ENCODE peak calls at places on chromosome 17, in ten cellular contexts. Z is colonic mucosa, C is breast epithelium, E is hepatocyte, S is heart left ventricle, J is psoas muscle, O is gastrocnemius medialis, P is GM23338, V is endothelial cell of umbilical vein, L is thoracic aorta. W is an unnamed sample.

GRCh38 chr17:51427259-51428255 is 167.2 kb downstream of the UTP18 start:
- DNase-seq in C (no peak), V (no peak), O (no peak), Z (no peak), S (no peak), P (no peak), J (no peak), E (no peak), L (no peak), W (no peak)

GRCh38 chr17:40304464-40304863 is 4.5 kb upstream of the RARA start:
- DNase-seq in O (no peak), E (no peak), V (no peak), P (no peak), L (no peak), C (no peak), J (no peak), S (no peak), Z (no peak), W (no peak)

GRCh38 chr17:65495255-65496060 is 66.0 kb downstream of the AXIN2 start:
- DNase-seq in Z (peak; percentile 31), J (no peak), E (peak; percentile 42), V (no peak), S (no peak), O (no peak), L (no peak), P (peak; percentile 91), C (no peak), W (no peak)

GRCh38 chr17:66633322-66633965 is 201.5 kb upstream of the CACNG5 start:
- DNase-seq in L (no peak), C (no peak), Z (no peak), E (no peak), O (no peak), J (no peak), P (no peak), S (no peak), V (no peak), W (no peak)

GRCh38 chr17:16342979-16343378 is 10.3 kb downstream of the CENPV start:
- DNase-seq in P (no peak), S (no peak), V (peak; percentile 58), Z (no peak), L (no peak), C (no peak), J (peak; percentile 58), O (peak; percentile 79), E (no peak), W (peak; percentile 62)

GRCh38 chr17:50944054-50944901 is 78.1 kb upstream of the TOB1 start:
- DNase-seq in O (peak; percentile 88), S (peak; percentile 92), J (peak; percentile 88), C (peak; percentile 96), E (peak; percentile 91), P (peak; percentile 74), V (peak; percentile 24), Z (peak; percentile 95), L (no peak), W (peak; percentile 89)

GRCh38 chr17:57806083-57806830 is 43.6 kb downstream of the MRPS23 start:
- DNase-seq in S (no peak), J (no peak), V (no peak), O (no peak), E (no peak), P (no peak), Z (no peak), L (no peak), C (no peak), W (no peak)

GRCh38 chr17:52035336-52035915 is 123.1 kb downstream of the CA10 start:
- DNase-seq in C (no peak), E (no peak), V (no peak), J (no peak), O (no peak), L (no peak), P (no peak), Z (no peak), S (no peak), W (no peak)

GRCh38 chr17:80441133-80441578 is 26.2 kb downstream of the ENDOV start:
- DNase-seq in C (no peak), E (peak; percentile 80), J (no peak), O (no peak), P (peak; percentile 89), L (no peak), V (peak; percentile 11), S (no peak), Z (no peak), W (no peak)

GRCh38 chr17:71188811-71189492 is 931.9 kb upstream of the SOX9 start:
- DNase-seq in P (no peak), E (no peak), L (no peak), Z (no peak), J (no peak), O (no peak), S (no peak), V (no peak), C (no peak), W (no peak)

GRCh38 chr17:59002848-59003247 is 103.8 kb downstream of the TRIM37 start:
- DNase-seq in V (no peak), Z (no peak), O (no peak), C (no peak), P (no peak), J (no peak), E (no peak), S (no peak), L (no peak), W (no peak)

GRCh38 chr17:17928422-17929386 is 43.5 kb downstream of the TOM1L2 start:
- DNase-seq in O (no peak), J (no peak), L (no peak), C (no peak), Z (no peak), E (no peak), V (peak; percentile 65), P (no peak), S (no peak), W (peak; percentile 71)

GRCh38 chr17:8707591-8708453 is 36.8 kb downstream of the CCDC42 start:
- DNase-seq in E (peak; percentile 68), P (no peak), S (no peak), Z (no peak), V (no peak), J (no peak), L (peak; percentile 15), O (no peak), C (no peak), W (no peak)

GRCh38 chr17:19876524-19877161 is 8.9 kb upstream of the ULK2 start:
- DNase-seq in C (peak; percentile 12), J (peak; percentile 48), S (peak; percentile 81), E (no peak), L (no peak), O (peak; percentile 49), P (no peak), Z (peak; percentile 26), V (no peak), W (peak; percentile 74)

GRCh38 chr17:75553553-75554110 is 28.1 kb downstream of the LLGL2 start:
- DNase-seq in O (no peak), Z (no peak), S (no peak), J (no peak), L (no peak), P (no peak), E (no peak), C (no peak), V (no peak), W (no peak)
- H3K4me1 ChIP-seq in O (peaks cover 4% of the 10 kb centered on the region), Z (peaks cover 16% of the 10 kb centered on the region), S (no peaks in the 10 kb centered on the region), J (no peaks in the 10 kb centered on the region), L (no peaks in the 10 kb centered on the region), P (peaks cover 7% of the 10 kb centered on the region), E (peaks cover 67% of the 10 kb centered on the region), C (no peaks in the 10 kb centered on the region), V (no peaks in the 10 kb centered on the region), W (peaks cover 9% of the 10 kb centered on the region)

GRCh38 chr17:73309727-73310555 is 1.9 kb downstream of the CDC42EP4 start:
- DNase-seq in V (peak; percentile 46), S (no peak), L (no peak), Z (peak; percentile 80), E (peak; percentile 81), C (no peak), J (no peak), O (no peak), P (peak; percentile 39), W (no peak)
- H3K27ac ChIP-seq in V (peak overlapping the region; percentile 80), S (peak overlapping the region; percentile 94), L (peak overlapping the region; percentile 99), Z (peak overlapping the region; percentile 98), E (peak overlapping the region; percentile 100), C (peak overlapping the region; percentile 99), J (peak overlapping the region; percentile 87), O (peak overlapping the region; percentile 97), P (peak overlapping the region; percentile 63), W (peak overlapping the region; percentile 98)

GRCh38 chr17:32516450-32516849 is 29.7 kb downstream of the CDK5R1 start:
- DNase-seq in S (no peak), Z (no peak), J (no peak), C (no peak), P (no peak), O (no peak), L (no peak), V (no peak), E (no peak), W (no peak)

GRCh38 chr17:32518856-32519768 is 32.3 kb downstream of the CDK5R1 start:
- DNase-seq in Z (peak; percentile 47), C (peak; percentile 63), E (peak; percentile 81), J (peak; percentile 34), P (peak; percentile 96), O (peak; percentile 27), S (peak; percentile 85), V (peak; percentile 49), L (no peak), W (no peak)

GRCh38 chr17:32519769-32520701 is 33.2 kb downstream of the CDK5R1 start:
- DNase-seq in O (no peak), S (no peak), E (peak; percentile 58), L (no peak), Z (peak; percentile 26), C (no peak), J (no peak), V (peak; percentile 62), P (peak; percentile 55), W (peak; percentile 61)

GRCh38 chr17:32516940-32517711 is 30.3 kb downstream of the CDK5R1 start:
- DNase-seq in O (no peak), V (no peak), J (no peak), P (no peak), Z (no peak), S (no peak), L (no peak), C (no peak), E (no peak), W (no peak)

DNA sequence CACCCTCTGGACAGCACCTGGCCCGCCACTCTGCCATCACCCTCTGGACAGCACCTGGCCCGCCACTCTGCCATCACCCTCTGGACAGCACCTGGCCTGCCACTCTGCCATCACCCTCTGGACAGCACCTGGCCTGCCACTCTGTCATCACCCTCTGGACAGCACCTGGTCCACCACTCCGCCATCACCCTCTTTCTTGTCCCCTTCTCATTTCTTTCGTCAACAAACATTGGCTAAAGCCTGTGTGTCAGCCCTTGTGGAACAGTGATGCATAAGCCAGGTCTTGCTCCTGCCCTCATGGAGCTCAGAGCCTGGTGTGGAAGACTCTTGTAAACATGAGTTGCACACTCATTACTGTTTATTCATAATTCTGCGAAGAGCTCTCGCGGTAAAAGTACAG is 31.2 kb downstream of the CDK5R1 start:
- DNase-seq in S (no peak), P (no peak), J (peak; percentile 32), O (no peak), L (no peak), E (no peak), C (no peak), V (no peak), Z (no peak), W (peak; percentile 31)
- H3K27me3 ChIP-seq in S (no peaks in the 10 kb centered on the region), P (no peaks in the 10 kb centered on the region), J (no peaks in the 10 kb centered on the region), O (no peaks in the 10 kb centered on the region), L (no peaks in the 10 kb centered on the region), E (no peaks in the 10 kb centered on the region), C (no peaks in the 10 kb centered on the region), V (no peaks in the 10 kb centered on the region), Z (no peaks in the 10 kb centered on the region), W (no peaks in the 10 kb centered on the region)

DNA sequence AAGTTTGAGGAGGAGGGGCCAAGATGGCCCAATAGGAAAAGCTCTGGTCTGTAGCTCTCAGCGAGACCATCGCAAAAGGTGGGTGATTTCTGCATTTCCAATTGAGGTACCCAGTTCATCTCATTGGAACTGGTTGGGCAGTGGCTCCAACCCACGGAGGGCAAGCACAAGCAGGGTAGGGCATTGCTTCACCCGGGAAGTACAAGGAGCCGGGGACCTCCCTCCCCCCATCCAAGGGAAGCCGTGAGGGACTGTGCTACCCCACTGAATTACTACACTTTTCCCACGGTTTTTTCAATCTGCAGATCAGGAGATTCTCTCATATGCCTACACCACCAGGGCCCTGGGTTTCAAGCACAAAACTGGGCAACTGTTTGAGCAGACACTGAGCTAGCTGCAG is 58.0 kb upstream of the EFCAB3 start:
- DNase-seq in S (no peak), E (no peak), L (no peak), O (no peak), C (no peak), Z (no peak), V (no peak), P (no peak), J (no peak), W (no peak)
- H3K4me1 ChIP-seq in S (no peaks in the 10 kb centered on the region), E (no peaks in the 10 kb centered on the region), L (no peaks in the 10 kb centered on the region), O (no peaks in the 10 kb centered on the region), C (no peaks in the 10 kb centered on the region), Z (no peaks in the 10 kb centered on the region), V (no peaks in the 10 kb centered on the region), P (no peaks in the 10 kb centered on the region), J (no peaks in the 10 kb centered on the region), W (no peaks in the 10 kb centered on the region)